ENCODE peak calls at places on chromosomes 2 and 18, in nine cellular contexts. C is A549, T is thyroid gland, E is IMR-90, X is erythroblast, W is GM12891, J is NB4, F is Peyer's patch, I is endothelial cell of umbilical vein. Y is an unnamed sample.

GRCh38 chr2:32947076-32947483 is 327 bp downstream of the LTBP1 start:
- DNase-seq in I (peak), E (no peak), F (peak), C (peak), T (no peak), J (no peak), X (peak), W (peak), Y (no peak)

GRCh38 chr18:76461692-76462325 is 33.2 kb downstream of the ZNF516 start:
- DNase-seq in I (no peak), W (no peak), X (no peak), F (no peak), E (no peak), T (no peak), J (no peak), C (no peak), Y (no peak)

GRCh38 chr2:161983896-161984295 is 90.1 kb downstream of the DPP4 start:
- DNase-seq in C (no peak), X (no peak), T (no peak), J (no peak), E (peak), I (no peak), F (no peak), W (no peak), Y (no peak)

GRCh38 chr18:51290864-51291263 is 93.4 kb upstream of the MEX3C start:
- DNase-seq in X (no peak), W (no peak), T (no peak), J (no peak), I (no peak), E (no peak), F (no peak), C (no peak), Y (no peak)

GRCh38 chr18:58590231-58590630 is 38.7 kb downstream of the ALPK2 start:
- DNase-seq in X (no peak), C (no peak), T (peak), I (no peak), E (peak), W (no peak), J (no peak), F (no peak), Y (no peak)

GRCh38 chr18:36200354-36200771 is 13.1 kb downstream of the MOCOS start:
- DNase-seq in C (no peak), X (peak), W (no peak), J (no peak), I (no peak), E (no peak), F (no peak), T (no peak), Y (no peak)

GRCh38 chr2:178331474-178332431 is 119.2 kb downstream of the PRKRA start:
- DNase-seq in F (no peak), T (no peak), E (no peak), J (no peak), I (no peak), W (no peak), C (no peak), X (no peak), Y (no peak)

GRCh38 chr18:741931-742512 is 29.6 kb upstream of the ENOSF1 start:
- DNase-seq in C (peak), F (no peak), E (peak), J (peak), W (peak), T (no peak), I (peak), X (peak), Y (no peak)

GRCh38 chr2:226733189-226733858 is 66.3 kb downstream of the IRS1 start:
- DNase-seq in W (no peak), I (no peak), E (no peak), F (no peak), C (peak), J (no peak), X (no peak), T (no peak), Y (no peak)

GRCh38 chr2:237482485-237482884 is 4.6 kb upstream of the MLPH start:
- DNase-seq in W (no peak), E (no peak), F (peak), T (peak), I (no peak), X (peak), J (no peak), C (peak), Y (no peak)

GRCh38 chr2:219081701-219082331 is 21.1 kb upstream of the IHH start:
- DNase-seq in J (no peak), X (no peak), I (no peak), T (no peak), C (no peak), W (no peak), F (no peak), E (no peak), Y (no peak)

GRCh38 chr2:28391564-28392296 is 928 bp upstream of the FOSL2 start:
- DNase-seq in I (peak), F (peak), J (peak), X (peak), C (peak), E (peak), W (peak), T (peak), Y (peak)

GRCh38 chr2:111135910-111136297 is 15.2 kb downstream of the BCL2L11 start:
- DNase-seq in C (no peak), I (no peak), W (no peak), F (no peak), T (no peak), J (peak), E (peak), X (peak), Y (no peak)

GRCh38 chr2:99085400-99085799 is 56.1 kb upstream of the C2orf15 start:
- DNase-seq in I (no peak), J (peak), F (no peak), W (no peak), E (no peak), C (peak), X (peak), T (peak), Y (no peak)

GRCh38 chr2:222248818-222249217 is 50.0 kb downstream of the PAX3 start:
- DNase-seq in J (no peak), X (no peak), C (no peak), F (no peak), T (no peak), W (no peak), I (no peak), E (no peak), Y (no peak)

GRCh38 chr2:100281521-100282438 is 40.5 kb downstream of the LONRF2 start:
- DNase-seq in E (no peak), J (no peak), X (no peak), F (no peak), W (no peak), T (no peak), I (peak), C (no peak), Y (no peak)

DNA sequence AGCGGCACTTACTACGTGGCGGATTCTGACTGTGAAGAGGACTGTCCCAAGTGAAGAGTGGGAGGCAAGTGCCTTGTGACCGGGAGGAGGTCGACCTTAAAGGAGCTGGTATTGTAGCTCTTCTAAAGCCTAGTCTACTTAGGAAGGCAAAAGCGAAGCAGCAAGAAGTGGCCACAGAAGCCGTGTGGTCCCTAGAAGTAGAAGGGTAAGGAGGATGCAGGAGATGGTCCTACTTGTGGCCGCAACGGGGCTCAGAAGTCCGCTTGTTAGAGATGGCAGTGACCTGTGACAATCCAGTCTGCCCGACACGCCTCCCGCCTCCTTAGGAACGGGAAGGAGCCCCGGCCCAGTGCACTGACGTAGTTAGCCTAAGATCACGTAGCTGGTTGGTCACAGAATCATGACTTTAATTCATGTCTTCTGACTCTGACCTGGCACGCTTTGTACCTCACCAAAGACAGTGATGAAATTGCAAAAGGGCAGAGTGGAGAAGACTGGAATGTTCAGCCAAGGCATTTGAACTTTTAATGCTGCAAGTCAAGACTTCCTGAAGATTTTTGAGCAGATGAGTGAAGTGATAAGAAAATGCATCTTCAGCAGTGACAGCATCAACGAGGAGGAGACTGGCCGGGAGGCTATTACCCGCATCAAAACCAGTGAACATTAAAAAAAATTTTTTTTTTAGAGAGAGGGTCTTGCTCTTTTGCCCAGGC is 748 bp upstream of the EIF2AK3 start:
- DNase-seq in C (peak), T (peak), F (peak), J (peak), W (peak), X (peak), E (peak), I (no peak), Y (peak)
- TF ChIP-seq POLR2A in C (peak), T (peak), F (peak), J (peak), W (peak), X (peak), E (peak), I (peak), Y (peak)

DNA sequence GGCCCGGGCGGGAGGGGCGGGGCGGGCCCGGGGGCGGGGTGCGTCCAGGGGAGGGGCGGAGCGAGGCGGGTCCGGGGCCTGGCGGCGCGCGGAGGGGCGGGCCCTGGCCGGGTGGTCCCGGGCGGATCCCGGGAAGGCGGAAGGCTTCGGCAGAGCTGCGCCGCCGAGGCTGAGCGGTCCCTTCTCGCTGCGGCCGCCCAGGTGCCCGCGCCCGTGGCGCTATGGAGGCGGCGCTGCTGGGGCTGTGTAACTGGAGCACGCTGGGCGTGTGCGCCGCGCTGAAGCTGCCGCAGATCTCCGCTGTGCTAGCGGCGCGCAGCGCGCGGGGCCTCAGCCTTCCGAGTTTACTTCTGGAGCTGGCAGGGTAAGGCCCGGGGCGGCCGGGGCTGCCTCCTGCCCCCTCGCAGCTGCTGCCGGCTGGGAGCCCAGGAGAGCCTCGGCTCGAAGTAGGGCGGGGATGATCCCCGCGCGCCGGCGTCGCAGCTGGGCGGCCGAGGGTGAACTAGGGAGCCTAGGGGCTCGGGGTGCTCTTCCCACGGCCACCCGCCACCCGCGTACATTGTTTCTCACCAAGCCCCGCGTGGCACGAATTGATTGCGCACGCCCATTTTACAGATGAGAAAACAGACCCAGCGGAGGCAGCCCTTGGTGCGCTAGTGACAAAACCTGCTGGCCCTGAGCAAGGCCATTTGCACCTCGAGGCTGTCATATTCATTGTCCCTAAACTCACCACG is at the start of gene SLC66A3:
- DNase-seq in W (no peak), F (no peak), I (peak), T (peak), E (peak), X (peak), C (peak), J (peak), Y (peak)
- TF ChIP-seq POLR2A in W (no peak), F (peak), I (peak), T (peak), E (peak), X (peak), C (peak), J (peak), Y (peak)

GRCh38 chr2:74526649-74527230 is 709 bp upstream of the DQX1 start:
- DNase-seq in E (no peak), I (no peak), F (no peak), X (no peak), W (no peak), C (no peak), T (no peak), J (no peak), Y (no peak)

GRCh38 chr2:74524955-74525716 is 895 bp downstream of the DQX1 start:
- DNase-seq in X (no peak), J (no peak), F (no peak), W (no peak), I (no peak), C (no peak), E (no peak), T (no peak), Y (no peak)

GRCh38 chr2:74524005-74524404 is 2.0 kb downstream of the DQX1 start:
- DNase-seq in C (no peak), I (no peak), E (no peak), T (no peak), F (no peak), W (no peak), J (no peak), X (no peak), Y (no peak)

GRCh38 chr2:74527741-74528140 is 1.7 kb upstream of the DQX1 start:
- DNase-seq in X (no peak), F (no peak), C (no peak), I (no peak), W (no peak), T (no peak), J (no peak), E (no peak), Y (no peak)

GRCh38 chr2:74525717-74526648 is at the start of gene DQX1:
- DNase-seq in F (no peak), I (peak), E (peak), T (no peak), W (no peak), C (peak), X (peak), J (peak), Y (no peak)
- TF ChIP-seq POLR2A in F (peak), I (no peak), E (no peak), T (no peak), W (peak), C (no peak), X (no peak), J (no peak), Y (peak)

GRCh38 chr2:115541808-115542207 is 1099.4 kb downstream of the DPP10 start:
- DNase-seq in I (no peak), E (no peak), F (no peak), X (no peak), T (no peak), J (no peak), W (no peak), C (no peak), Y (no peak)
- TF ChIP-seq POLR2A in I (no peak), E (no peak), F (no peak), X (no peak), T (no peak), J (no peak), W (no peak), C (no peak), Y (no peak)

GRCh38 chr18:3447895-3448844 is 1.8 kb upstream of the TGIF1 start:
- DNase-seq in I (peak), C (peak), E (peak), F (peak), W (peak), X (peak), J (peak), T (peak), Y (peak)
- TF ChIP-seq POLR2A in I (peak), C (peak), E (peak), F (peak), W (no peak), X (peak), J (peak), T (peak), Y (no peak)

GRCh38 chr2:239265681-239266435 is 135.0 kb downstream of the HDAC4 start:
- DNase-seq in F (peak), I (no peak), X (no peak), T (no peak), C (no peak), E (no peak), W (no peak), J (no peak), Y (no peak)

GRCh38 chr2:239266436-239266770 is 134.4 kb downstream of the HDAC4 start:
- DNase-seq in W (no peak), F (no peak), I (no peak), T (no peak), J (no peak), C (no peak), E (no peak), X (no peak), Y (no peak)

GRCh38 chr2:239267411-239267941 is 133.3 kb downstream of the HDAC4 start:
- DNase-seq in X (peak), T (peak), I (peak), E (peak), J (peak), F (peak), C (no peak), W (peak), Y (peak)

GRCh38 chr2:239268082-239268481 is 132.7 kb downstream of the HDAC4 start:
- DNase-seq in X (no peak), F (peak), I (peak), J (no peak), T (peak), C (peak), E (no peak), W (no peak), Y (no peak)

GRCh38 chr2:239266779-239267410 is 133.9 kb downstream of the HDAC4 start:
- DNase-seq in C (no peak), F (no peak), X (peak), T (no peak), E (no peak), W (no peak), J (peak), I (no peak), Y (no peak)
- TF ChIP-seq POLR2A in C (no peak), F (no peak), X (no peak), T (no peak), E (no peak), W (no peak), J (no peak), I (no peak), Y (no peak)

DNA sequence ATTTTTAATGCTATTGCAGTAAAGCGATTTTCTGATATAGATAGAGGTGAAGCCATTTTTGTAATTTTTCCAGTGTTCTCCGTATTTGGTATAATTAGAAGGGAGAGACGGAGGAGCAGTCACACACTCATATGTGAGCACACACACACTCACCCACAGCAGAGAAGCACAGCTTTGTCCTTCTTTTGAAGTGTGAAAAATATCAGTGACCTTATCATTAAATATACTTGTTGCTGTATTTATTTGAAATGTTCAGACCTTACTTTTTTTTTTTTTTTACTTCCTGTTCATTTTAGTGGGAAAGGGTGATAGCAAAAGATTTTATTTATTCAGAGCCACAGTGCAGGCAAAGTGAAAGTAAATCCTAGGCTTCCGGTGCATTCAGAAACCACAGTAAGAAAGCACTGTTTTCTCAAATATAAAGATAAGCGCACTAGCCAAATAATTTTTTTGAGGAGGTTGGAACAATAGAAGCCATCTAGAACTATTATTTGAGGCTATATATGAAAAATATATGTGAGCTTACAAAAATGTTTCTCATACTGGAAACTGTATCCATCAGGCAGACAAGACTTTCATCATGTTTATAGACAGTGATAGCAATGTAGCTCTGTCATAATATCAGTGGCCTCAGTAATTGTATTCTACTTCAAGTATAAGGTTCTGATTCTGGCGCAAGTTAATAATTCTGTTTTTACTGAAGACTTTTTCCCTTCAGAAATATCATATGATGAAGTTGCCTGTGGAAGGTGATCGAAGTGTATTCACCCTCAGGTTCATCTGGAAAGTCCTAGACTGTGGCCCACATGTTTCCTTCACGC is 37.2 kb downstream of the TSHZ1 start:
- DNase-seq in W (no peak), X (peak), F (no peak), J (peak), T (no peak), E (peak), C (peak), I (peak), Y (no peak)
- TF ChIP-seq POLR2A in W (no peak), X (no peak), F (no peak), J (no peak), T (no peak), E (no peak), C (no peak), I (no peak), Y (no peak)

DNA sequence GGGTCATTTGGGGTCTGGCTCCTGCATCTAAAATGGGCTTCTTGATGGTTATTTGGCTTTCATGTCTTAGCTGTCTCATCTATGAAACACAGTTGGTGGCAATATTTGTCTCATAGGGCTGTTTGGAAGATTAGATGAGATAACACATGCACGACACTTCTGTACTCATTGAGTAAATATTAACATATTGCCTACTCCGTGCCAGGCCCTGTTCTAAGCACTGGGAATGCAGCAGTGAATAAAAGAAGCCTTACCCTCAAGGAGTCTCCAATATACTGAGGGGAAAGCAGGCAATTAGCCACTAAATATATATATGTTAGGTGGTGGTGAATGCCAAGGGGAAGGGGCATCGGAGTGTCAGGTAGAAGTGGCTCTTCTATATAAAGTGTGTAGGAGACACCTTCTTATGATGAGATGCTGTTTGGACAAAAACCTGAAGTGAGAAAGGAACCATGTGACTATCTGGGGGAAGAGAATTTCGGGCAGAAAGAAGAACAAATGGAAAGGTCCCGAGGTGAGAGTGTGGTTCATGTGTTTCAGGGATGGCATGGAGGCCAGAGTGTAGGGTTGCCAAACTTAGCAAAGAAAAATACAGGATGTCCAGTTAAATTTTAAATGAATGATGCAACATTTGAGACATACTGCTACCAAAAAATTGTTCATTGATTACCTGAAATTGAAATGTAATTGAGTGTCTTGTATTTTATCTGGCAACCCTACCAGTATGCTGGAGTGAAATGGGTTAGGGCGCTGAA is 11.8 kb downstream of the SLC3A1 start:
- DNase-seq in F (no peak), W (no peak), I (no peak), E (no peak), C (peak), J (no peak), T (no peak), X (no peak), Y (no peak)
- TF ChIP-seq POLR2A in F (no peak), W (no peak), I (no peak), E (no peak), C (no peak), J (no peak), T (no peak), X (no peak), Y (no peak)

GRCh38 chr2:173448938-173449471 is 94.3 kb downstream of the CDCA7 start:
- DNase-seq in J (peak), I (peak), X (peak), E (peak), F (peak), W (peak), T (peak), C (peak), Y (peak)
- TF ChIP-seq POLR2A in J (peak), I (peak), X (no peak), E (no peak), F (no peak), W (no peak), T (no peak), C (peak), Y (no peak)

GRCh38 chr2:156333274-156333950 is 891 bp upstream of the NR4A2 start:
- DNase-seq in E (no peak), J (no peak), W (no peak), X (peak), F (no peak), C (no peak), I (no peak), T (no peak), Y (no peak)
- TF ChIP-seq POLR2A in E (no peak), J (no peak), W (no peak), X (no peak), F (no peak), C (no peak), I (no peak), T (no peak), Y (no peak)